ENCODE peak calls at places on chromosomes 5 and 9, in ten cellular contexts. One of them, this sample, is unnamed.

GRCh38 chr5:6435356-6435755 is 13.3 kb upstream of the UBE2QL1 start:
- DNase-seq in WERI-Rb-1: peak; percentile 65
- DNase-seq in RWPE1: no peak
- DNase-seq in lower lobe of right lung: no peak
- DNase-seq in chondrocyte: no peak
- DNase-seq in neural crest cell: peak; percentile 40
- DNase-seq in progenitor cell of endocrine pancreas: peak; percentile 28
- DNase-seq in fibroblast of pulmonary artery: peak; percentile 3
- DNase-seq in fibroblast of villous mesenchyme: peak; percentile 14
- DNase-seq in brain microvascular endothelial cell: no peak
- DNase-seq in this sample: no peak

GRCh38 chr9:109469646-109470358 is 28.3 kb downstream of the PTPN3 start:
- DNase-seq in chondrocyte: no peak
- DNase-seq in brain microvascular endothelial cell: peak; percentile 81
- DNase-seq in RWPE1: peak; percentile 92
- DNase-seq in lower lobe of right lung: peak; percentile 68
- DNase-seq in fibroblast of pulmonary artery: peak; percentile 89
- DNase-seq in fibroblast of villous mesenchyme: peak; percentile 73
- DNase-seq in progenitor cell of endocrine pancreas: peak; percentile 54
- DNase-seq in WERI-Rb-1: peak; percentile 81
- DNase-seq in neural crest cell: peak; percentile 66
- DNase-seq in this sample: no peak

GRCh38 chr9:14303526-14303925 is 10.4 kb downstream of the NFIB start:
- DNase-seq in fibroblast of pulmonary artery: no peak
- DNase-seq in fibroblast of villous mesenchyme: no peak
- DNase-seq in neural crest cell: no peak
- DNase-seq in progenitor cell of endocrine pancreas: no peak
- DNase-seq in RWPE1: no peak
- DNase-seq in lower lobe of right lung: no peak
- DNase-seq in WERI-Rb-1: no peak
- DNase-seq in brain microvascular endothelial cell: no peak
- DNase-seq in chondrocyte: no peak
- DNase-seq in this sample: no peak

GRCh38 chr9:96382175-96382574 is 1.3 kb downstream of the SLC35D2 start:
- DNase-seq in neural crest cell: no peak
- DNase-seq in fibroblast of pulmonary artery: peak; percentile 17
- DNase-seq in RWPE1: no peak
- DNase-seq in fibroblast of villous mesenchyme: peak; percentile 22
- DNase-seq in WERI-Rb-1: no peak
- DNase-seq in chondrocyte: no peak
- DNase-seq in lower lobe of right lung: no peak
- DNase-seq in brain microvascular endothelial cell: peak; percentile 15
- DNase-seq in progenitor cell of endocrine pancreas: no peak
- DNase-seq in this sample: no peak

GRCh38 chr5:135242021-135242480 is 157.0 kb downstream of the MACROH2A1 start:
- DNase-seq in brain microvascular endothelial cell: no peak
- DNase-seq in chondrocyte: no peak
- DNase-seq in neural crest cell: no peak
- DNase-seq in lower lobe of right lung: peak; percentile 56
- DNase-seq in fibroblast of villous mesenchyme: peak; percentile 33
- DNase-seq in fibroblast of pulmonary artery: peak; percentile 47
- DNase-seq in WERI-Rb-1: peak; percentile 2
- DNase-seq in RWPE1: peak; percentile 51
- DNase-seq in progenitor cell of endocrine pancreas: no peak
- DNase-seq in this sample: no peak

GRCh38 chr9:136334541-136334940 is 7.2 kb downstream of the GPSM1 start:
- DNase-seq in chondrocyte: no peak
- DNase-seq in WERI-Rb-1: no peak
- DNase-seq in RWPE1: no peak
- DNase-seq in progenitor cell of endocrine pancreas: no peak
- DNase-seq in brain microvascular endothelial cell: no peak
- DNase-seq in fibroblast of villous mesenchyme: no peak
- DNase-seq in fibroblast of pulmonary artery: no peak
- DNase-seq in neural crest cell: no peak
- DNase-seq in lower lobe of right lung: no peak
- DNase-seq in this sample: no peak

GRCh38 chr5:83471405-83472212 is at the start of gene VCAN:
- DNase-seq in progenitor cell of endocrine pancreas: peak; percentile 42
- DNase-seq in neural crest cell: no peak
- DNase-seq in lower lobe of right lung: peak; percentile 60
- DNase-seq in fibroblast of pulmonary artery: peak; percentile 93
- DNase-seq in WERI-Rb-1: peak; percentile 34
- DNase-seq in brain microvascular endothelial cell: peak; percentile 92
- DNase-seq in RWPE1: peak; percentile 63
- DNase-seq in fibroblast of villous mesenchyme: peak; percentile 92
- DNase-seq in chondrocyte: peak; percentile 89
- DNase-seq in this sample: no peak

GRCh38 chr5:163569284-163569683 is 63.9 kb downstream of the MAT2B start:
- DNase-seq in neural crest cell: no peak
- DNase-seq in brain microvascular endothelial cell: no peak
- DNase-seq in lower lobe of right lung: no peak
- DNase-seq in WERI-Rb-1: no peak
- DNase-seq in fibroblast of villous mesenchyme: peak; percentile 72
- DNase-seq in chondrocyte: no peak
- DNase-seq in progenitor cell of endocrine pancreas: no peak
- DNase-seq in fibroblast of pulmonary artery: peak; percentile 57
- DNase-seq in RWPE1: peak; percentile 18
- DNase-seq in this sample: no peak

GRCh38 chr5:51488803-51489642 is 105.8 kb downstream of the ISL1 start:
- DNase-seq in WERI-Rb-1: no peak
- DNase-seq in chondrocyte: no peak
- DNase-seq in lower lobe of right lung: no peak
- DNase-seq in fibroblast of villous mesenchyme: no peak
- DNase-seq in fibroblast of pulmonary artery: no peak
- DNase-seq in progenitor cell of endocrine pancreas: no peak
- DNase-seq in neural crest cell: no peak
- DNase-seq in brain microvascular endothelial cell: no peak
- DNase-seq in RWPE1: no peak
- DNase-seq in this sample: no peak

GRCh38 chr9:116247791-116248343 is 94.3 kb downstream of the PAPPA start:
- DNase-seq in fibroblast of villous mesenchyme: no peak
- DNase-seq in neural crest cell: no peak
- DNase-seq in RWPE1: no peak
- DNase-seq in chondrocyte: no peak
- DNase-seq in WERI-Rb-1: no peak
- DNase-seq in fibroblast of pulmonary artery: peak; percentile 72
- DNase-seq in lower lobe of right lung: no peak
- DNase-seq in progenitor cell of endocrine pancreas: no peak
- DNase-seq in brain microvascular endothelial cell: no peak
- DNase-seq in this sample: no peak

GRCh38 chr9:3804148-3804547 is 278.3 kb upstream of the RFX3 start:
- DNase-seq in WERI-Rb-1: no peak
- DNase-seq in chondrocyte: no peak
- DNase-seq in RWPE1: no peak
- DNase-seq in lower lobe of right lung: no peak
- DNase-seq in brain microvascular endothelial cell: no peak
- DNase-seq in fibroblast of pulmonary artery: peak; percentile 28
- DNase-seq in fibroblast of villous mesenchyme: peak; percentile 29
- DNase-seq in progenitor cell of endocrine pancreas: no peak
- DNase-seq in neural crest cell: no peak
- DNase-seq in this sample: no peak

GRCh38 chr9:19456996-19457693 is 48.3 kb downstream of the ACER2 start:
- DNase-seq in brain microvascular endothelial cell: peak; percentile 63
- DNase-seq in lower lobe of right lung: no peak
- DNase-seq in chondrocyte: no peak
- DNase-seq in neural crest cell: peak; percentile 79
- DNase-seq in progenitor cell of endocrine pancreas: peak; percentile 61
- DNase-seq in RWPE1: peak; percentile 88
- DNase-seq in WERI-Rb-1: peak; percentile 63
- DNase-seq in fibroblast of pulmonary artery: peak; percentile 87
- DNase-seq in fibroblast of villous mesenchyme: peak; percentile 78
- DNase-seq in this sample: no peak

GRCh38 chr5:150116667-150117395 is 30.5 kb upstream of the CSF1R start:
- DNase-seq in fibroblast of pulmonary artery: no peak
- DNase-seq in lower lobe of right lung: no peak
- DNase-seq in RWPE1: peak; percentile 67
- DNase-seq in neural crest cell: no peak
- DNase-seq in WERI-Rb-1: no peak
- DNase-seq in brain microvascular endothelial cell: no peak
- DNase-seq in fibroblast of villous mesenchyme: peak; percentile 58
- DNase-seq in chondrocyte: no peak
- DNase-seq in progenitor cell of endocrine pancreas: no peak
- DNase-seq in this sample: no peak

GRCh38 chr9:106286249-106286648 is 576.7 kb upstream of the ZNF462 start:
- DNase-seq in RWPE1: no peak
- DNase-seq in progenitor cell of endocrine pancreas: no peak
- DNase-seq in brain microvascular endothelial cell: no peak
- DNase-seq in chondrocyte: no peak
- DNase-seq in fibroblast of villous mesenchyme: no peak
- DNase-seq in WERI-Rb-1: peak; percentile 82
- DNase-seq in fibroblast of pulmonary artery: no peak
- DNase-seq in neural crest cell: peak; percentile 30
- DNase-seq in lower lobe of right lung: no peak
- DNase-seq in this sample: peak; percentile 10

GRCh38 chr5:168317521-168318147 is 26.2 kb downstream of the WWC1 start:
- DNase-seq in progenitor cell of endocrine pancreas: peak; percentile 37
- DNase-seq in chondrocyte: no peak
- DNase-seq in fibroblast of villous mesenchyme: peak; percentile 97
- DNase-seq in WERI-Rb-1: peak; percentile 61
- DNase-seq in brain microvascular endothelial cell: peak; percentile 97
- DNase-seq in neural crest cell: no peak
- DNase-seq in lower lobe of right lung: no peak
- DNase-seq in RWPE1: peak; percentile 79
- DNase-seq in fibroblast of pulmonary artery: peak; percentile 98
- DNase-seq in this sample: no peak

DNA sequence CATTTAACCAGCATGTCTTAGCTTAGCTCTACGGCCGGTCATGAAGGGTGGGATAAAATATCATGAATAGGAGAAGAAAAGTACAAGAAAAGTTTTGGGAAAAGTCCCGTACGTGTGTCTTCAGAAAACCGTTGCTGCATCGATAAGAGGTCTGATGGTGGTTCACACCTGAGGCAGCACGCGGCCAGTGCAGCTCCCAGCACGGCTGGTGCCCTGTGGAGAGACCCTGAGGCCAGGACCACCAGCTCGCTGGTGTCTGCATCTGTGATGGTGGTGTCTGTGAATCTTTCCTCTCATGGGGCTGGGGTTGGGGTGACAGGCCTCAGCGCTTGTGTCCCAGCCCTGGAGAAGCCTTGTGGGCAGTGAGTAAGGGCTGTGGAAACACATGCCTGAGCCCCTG is 148.9 kb upstream of the IRX4 start:
- DNase-seq in neural crest cell: no peak
- DNase-seq in chondrocyte: no peak
- DNase-seq in fibroblast of pulmonary artery: no peak
- DNase-seq in RWPE1: no peak
- DNase-seq in lower lobe of right lung: no peak
- DNase-seq in WERI-Rb-1: no peak
- DNase-seq in brain microvascular endothelial cell: no peak
- DNase-seq in fibroblast of villous mesenchyme: no peak
- DNase-seq in progenitor cell of endocrine pancreas: no peak
- DNase-seq in this sample: no peak
- TF ChIP-seq CTCF in neural crest cell: no peak
- TF ChIP-seq CTCF in chondrocyte: no peak
- TF ChIP-seq CTCF in fibroblast of pulmonary artery: no peak
- TF ChIP-seq CTCF in RWPE1: no peak
- TF ChIP-seq CTCF in lower lobe of right lung: no peak
- TF ChIP-seq CTCF in WERI-Rb-1: no peak
- TF ChIP-seq CTCF in brain microvascular endothelial cell: no peak
- TF ChIP-seq CTCF in fibroblast of villous mesenchyme: no peak
- TF ChIP-seq CTCF in progenitor cell of endocrine pancreas: no peak
- TF ChIP-seq CTCF in this sample: no peak

GRCh38 chr5:79109527-79110492 is 1.8 kb upstream of the BHMT start:
- DNase-seq in WERI-Rb-1: peak; percentile 44
- DNase-seq in brain microvascular endothelial cell: no peak
- DNase-seq in fibroblast of villous mesenchyme: no peak
- DNase-seq in lower lobe of right lung: no peak
- DNase-seq in neural crest cell: no peak
- DNase-seq in progenitor cell of endocrine pancreas: no peak
- DNase-seq in fibroblast of pulmonary artery: no peak
- DNase-seq in RWPE1: no peak
- DNase-seq in chondrocyte: no peak
- DNase-seq in this sample: peak; percentile 26

GRCh38 chr5:79112703-79113058 is 1.1 kb downstream of the BHMT start:
- DNase-seq in brain microvascular endothelial cell: no peak
- DNase-seq in fibroblast of villous mesenchyme: no peak
- DNase-seq in lower lobe of right lung: no peak
- DNase-seq in chondrocyte: no peak
- DNase-seq in RWPE1: no peak
- DNase-seq in progenitor cell of endocrine pancreas: no peak
- DNase-seq in fibroblast of pulmonary artery: no peak
- DNase-seq in neural crest cell: no peak
- DNase-seq in WERI-Rb-1: no peak
- DNase-seq in this sample: no peak

GRCh38 chr5:79108792-79109191 is 2.8 kb upstream of the BHMT start:
- DNase-seq in neural crest cell: no peak
- DNase-seq in brain microvascular endothelial cell: no peak
- DNase-seq in progenitor cell of endocrine pancreas: no peak
- DNase-seq in RWPE1: no peak
- DNase-seq in fibroblast of pulmonary artery: no peak
- DNase-seq in WERI-Rb-1: no peak
- DNase-seq in lower lobe of right lung: no peak
- DNase-seq in fibroblast of villous mesenchyme: no peak
- DNase-seq in chondrocyte: no peak
- DNase-seq in this sample: no peak

GRCh38 chr5:79111387-79111959 is at the start of gene BHMT:
- DNase-seq in fibroblast of villous mesenchyme: no peak
- DNase-seq in fibroblast of pulmonary artery: no peak
- DNase-seq in neural crest cell: no peak
- DNase-seq in chondrocyte: no peak
- DNase-seq in lower lobe of right lung: no peak
- DNase-seq in progenitor cell of endocrine pancreas: no peak
- DNase-seq in WERI-Rb-1: no peak
- DNase-seq in RWPE1: no peak
- DNase-seq in brain microvascular endothelial cell: no peak
- DNase-seq in this sample: no peak

GRCh38 chr5:79111960-79112702 is 522 bp downstream of the BHMT start:
- DNase-seq in progenitor cell of endocrine pancreas: no peak
- DNase-seq in RWPE1: no peak
- DNase-seq in brain microvascular endothelial cell: no peak
- DNase-seq in lower lobe of right lung: no peak
- DNase-seq in WERI-Rb-1: no peak
- DNase-seq in fibroblast of villous mesenchyme: no peak
- DNase-seq in fibroblast of pulmonary artery: no peak
- DNase-seq in chondrocyte: no peak
- DNase-seq in neural crest cell: peak; percentile 13
- DNase-seq in this sample: no peak
- TF ChIP-seq CTCF in progenitor cell of endocrine pancreas: peak; percentile 21
- TF ChIP-seq CTCF in RWPE1: no peak
- TF ChIP-seq CTCF in brain microvascular endothelial cell: no peak
- TF ChIP-seq CTCF in lower lobe of right lung: no peak
- TF ChIP-seq CTCF in WERI-Rb-1: no peak
- TF ChIP-seq CTCF in fibroblast of villous mesenchyme: no peak
- TF ChIP-seq CTCF in fibroblast of pulmonary artery: no peak
- TF ChIP-seq CTCF in chondrocyte: peak; percentile 31
- TF ChIP-seq CTCF in neural crest cell: peak; percentile 21
- TF ChIP-seq CTCF in this sample: no peak

GRCh38 chr5:140827704-140828401 is at the start of gene PCDHA6:
- DNase-seq in RWPE1: no peak
- DNase-seq in brain microvascular endothelial cell: no peak
- DNase-seq in lower lobe of right lung: no peak
- DNase-seq in fibroblast of pulmonary artery: peak; percentile 7
- DNase-seq in neural crest cell: no peak
- DNase-seq in WERI-Rb-1: no peak
- DNase-seq in chondrocyte: no peak
- DNase-seq in progenitor cell of endocrine pancreas: no peak
- DNase-seq in fibroblast of villous mesenchyme: no peak
- DNase-seq in this sample: no peak
- TF ChIP-seq CTCF in RWPE1: no peak
- TF ChIP-seq CTCF in brain microvascular endothelial cell: no peak
- TF ChIP-seq CTCF in lower lobe of right lung: no peak
- TF ChIP-seq CTCF in fibroblast of pulmonary artery: no peak
- TF ChIP-seq CTCF in neural crest cell: peak; percentile 69
- TF ChIP-seq CTCF in WERI-Rb-1: no peak
- TF ChIP-seq CTCF in chondrocyte: peak; percentile 78
- TF ChIP-seq CTCF in progenitor cell of endocrine pancreas: peak; percentile 60
- TF ChIP-seq CTCF in fibroblast of villous mesenchyme: peak; percentile 24
- TF ChIP-seq CTCF in this sample: peak; percentile 49

GRCh38 chr5:98349251-98349989 is 424.0 kb upstream of the RGMB start:
- DNase-seq in brain microvascular endothelial cell: peak; percentile 88
- DNase-seq in fibroblast of pulmonary artery: peak; percentile 66
- DNase-seq in lower lobe of right lung: no peak
- DNase-seq in RWPE1: no peak
- DNase-seq in chondrocyte: no peak
- DNase-seq in neural crest cell: no peak
- DNase-seq in fibroblast of villous mesenchyme: peak; percentile 37
- DNase-seq in progenitor cell of endocrine pancreas: no peak
- DNase-seq in WERI-Rb-1: no peak
- DNase-seq in this sample: no peak
- TF ChIP-seq CTCF in brain microvascular endothelial cell: peak; percentile 73
- TF ChIP-seq CTCF in fibroblast of pulmonary artery: peak; percentile 62
- TF ChIP-seq CTCF in lower lobe of right lung: no peak
- TF ChIP-seq CTCF in RWPE1: peak; percentile 30
- TF ChIP-seq CTCF in chondrocyte: peak; percentile 74
- TF ChIP-seq CTCF in neural crest cell: peak; percentile 59
- TF ChIP-seq CTCF in fibroblast of villous mesenchyme: peak; percentile 66
- TF ChIP-seq CTCF in progenitor cell of endocrine pancreas: peak; percentile 12
- TF ChIP-seq CTCF in WERI-Rb-1: peak; percentile 54
- TF ChIP-seq CTCF in this sample: peak; percentile 35

This sample was measured in D721Med.